ENCODE peak calls at places on chromosome 5, in four cellular contexts. R is left cardiac atrium, C is T-helper 2 cell, E is pons. B is an unnamed sample.

GRCh38 chr5:54717870-54718269 is 200.3 kb downstream of the SNX18 start:
- DNase-seq in R (no peak), E (no peak), C (no peak), B (no peak)

GRCh38 chr5:77103457-77103856 is 16.4 kb upstream of the ZBED3 start:
- DNase-seq in R (no peak), C (no peak), E (no peak), B (no peak)

GRCh38 chr5:161546463-161547301 is at the start of gene GABRB2:
- DNase-seq in C (no peak), R (peak), E (peak), B (peak)

GRCh38 chr5:68214472-68215207 is 916 bp upstream of the PIK3R1 start:
- DNase-seq in C (no peak), E (no peak), R (no peak), B (peak)

GRCh38 chr5:120535900-120536299 is 71.8 kb downstream of the PRR16 start:
- DNase-seq in E (no peak), C (no peak), R (no peak), B (no peak)

GRCh38 chr5:57028166-57028565 is 76.2 kb upstream of the MIER3 start:
- DNase-seq in C (no peak), R (no peak), E (no peak), B (no peak)

GRCh38 chr5:95620870-95621838 is 1.3 kb downstream of the GPR150 start:
- DNase-seq in C (peak), E (no peak), R (peak), B (peak)

GRCh38 chr5:71719092-71719964 is at the start of gene CARTPT:
- DNase-seq in E (no peak), C (no peak), R (peak), B (no peak)

GRCh38 chr5:150573867-150574817 is 66.2 kb downstream of the NDST1 start:
- DNase-seq in E (no peak), R (no peak), C (no peak), B (no peak)

GRCh38 chr5:114360362-114360761 is 1.5 kb upstream of the KCNN2 start:
- DNase-seq in R (no peak), E (no peak), C (no peak), B (peak)

GRCh38 chr5:14590949-14591348 is 9.4 kb downstream of the OTULINL start:
- DNase-seq in E (no peak), R (no peak), C (no peak), B (no peak)

GRCh38 chr5:117295941-117296340 is 721.3 kb upstream of the SEMA6A start:
- DNase-seq in R (no peak), E (no peak), C (no peak), B (no peak)

GRCh38 chr5:161333194-161333880 is 213.2 kb downstream of the GABRB2 start:
- DNase-seq in C (no peak), R (no peak), E (no peak), B (no peak)

GRCh38 chr5:147417133-147417813 is 92.6 kb downstream of the DPYSL3 start:
- DNase-seq in R (peak), C (no peak), E (peak), B (no peak)

GRCh38 chr5:110361501-110361900 is 365.0 kb downstream of the TMEM232 start:
- DNase-seq in R (no peak), C (no peak), E (no peak), B (no peak)

GRCh38 chr5:141683596-141684161 is 1.6 kb upstream of the ARAP3 start:
- DNase-seq in E (no peak), R (no peak), C (no peak), B (no peak)

GRCh38 chr5:34043099-34043876 is at the start of gene C1QTNF3:
- DNase-seq in R (no peak), E (peak), C (peak), B (no peak)

GRCh38 chr5:177403194-177403825 is 2.8 kb upstream of the PFN3 start:
- DNase-seq in E (no peak), C (peak), R (no peak), B (peak)

GRCh38 chr5:107539163-107539445 is 131.6 kb downstream of the EFNA5 start:
- DNase-seq in E (no peak), R (no peak), C (no peak), B (no peak)

GRCh38 chr5:155308289-155308688 is 294.7 kb downstream of the KIF4B start:
- DNase-seq in R (no peak), C (no peak), E (no peak), B (no peak)

GRCh38 chr5:37417347-37417746 is 38.2 kb downstream of the WDR70 start:
- DNase-seq in E (no peak), R (no peak), C (no peak), B (no peak)

B was measured in NCI-H748 treated with DMSO at 0.1 percent for 48 hours.